ENCODE peak calls at places on chromosomes 1 and 21, in seven cellular contexts. One of them, this sample, is unnamed.

GRCh38 chr1:7879228-7879627 is 26.4 kb upstream of the UTS2 start:
- DNase-seq in A549: no peak
- DNase-seq in fibroblast of the aortic adventitia: no peak
- DNase-seq in OCI-LY7: no peak
- DNase-seq in cardiac fibroblast: no peak
- DNase-seq in tibial artery: no peak
- DNase-seq in heart right ventricle: no peak
- DNase-seq in this sample: no peak

GRCh38 chr21:27466175-27466574 is 499.3 kb upstream of the ADAMTS5 start:
- DNase-seq in A549: no peak
- DNase-seq in fibroblast of the aortic adventitia: no peak
- DNase-seq in OCI-LY7: no peak
- DNase-seq in cardiac fibroblast: peak; percentile 21
- DNase-seq in tibial artery: no peak
- DNase-seq in heart right ventricle: no peak
- DNase-seq in this sample: no peak

GRCh38 chr1:191582169-191582568 is 576.1 kb upstream of the RGS18 start:
- DNase-seq in A549: no peak
- DNase-seq in fibroblast of the aortic adventitia: peak; percentile 8
- DNase-seq in OCI-LY7: peak; percentile 7
- DNase-seq in cardiac fibroblast: no peak
- DNase-seq in tibial artery: no peak
- DNase-seq in heart right ventricle: no peak
- DNase-seq in this sample: no peak

GRCh38 chr1:109769335-109770078 is 5.8 kb upstream of the EPS8L3 start:
- DNase-seq in A549: no peak
- DNase-seq in fibroblast of the aortic adventitia: peak; percentile 48
- DNase-seq in OCI-LY7: no peak
- DNase-seq in cardiac fibroblast: peak; percentile 90
- DNase-seq in tibial artery: no peak
- DNase-seq in heart right ventricle: peak; percentile 0
- DNase-seq in this sample: no peak

GRCh38 chr1:10796029-10796944 is at the start of gene CASZ1:
- DNase-seq in A549: peak; percentile 85
- DNase-seq in fibroblast of the aortic adventitia: peak; percentile 90
- DNase-seq in OCI-LY7: no peak
- DNase-seq in cardiac fibroblast: peak; percentile 88
- DNase-seq in tibial artery: peak; percentile 52
- DNase-seq in heart right ventricle: peak; percentile 79
- DNase-seq in this sample: peak; percentile 87

GRCh38 chr1:158283965-158284364 is 5.8 kb upstream of the CD1C start:
- DNase-seq in A549: no peak
- DNase-seq in fibroblast of the aortic adventitia: no peak
- DNase-seq in OCI-LY7: peak; percentile 28
- DNase-seq in cardiac fibroblast: no peak
- DNase-seq in tibial artery: no peak
- DNase-seq in heart right ventricle: no peak
- DNase-seq in this sample: no peak

GRCh38 chr21:14454642-14455009 is 71.7 kb upstream of the HSPA13 start:
- DNase-seq in A549: no peak
- DNase-seq in fibroblast of the aortic adventitia: no peak
- DNase-seq in OCI-LY7: no peak
- DNase-seq in cardiac fibroblast: no peak
- DNase-seq in tibial artery: no peak
- DNase-seq in heart right ventricle: no peak
- DNase-seq in this sample: no peak

GRCh38 chr1:19715334-19716203 is 50.9 kb downstream of the HTR6 start:
- DNase-seq in A549: peak; percentile 93
- DNase-seq in fibroblast of the aortic adventitia: peak; percentile 96
- DNase-seq in OCI-LY7: peak; percentile 88
- DNase-seq in cardiac fibroblast: peak; percentile 97
- DNase-seq in tibial artery: peak; percentile 92
- DNase-seq in heart right ventricle: peak; percentile 84
- DNase-seq in this sample: peak; percentile 94

GRCh38 chr21:28614816-28615215 is 377.9 kb downstream of the LTN1 start:
- DNase-seq in A549: no peak
- DNase-seq in fibroblast of the aortic adventitia: peak; percentile 17
- DNase-seq in OCI-LY7: no peak
- DNase-seq in cardiac fibroblast: no peak
- DNase-seq in tibial artery: no peak
- DNase-seq in heart right ventricle: no peak
- DNase-seq in this sample: no peak

GRCh38 chr1:244075247-244075722 is 24.2 kb downstream of the ZBTB18 start:
- DNase-seq in A549: no peak
- DNase-seq in fibroblast of the aortic adventitia: no peak
- DNase-seq in OCI-LY7: no peak
- DNase-seq in cardiac fibroblast: no peak
- DNase-seq in tibial artery: no peak
- DNase-seq in heart right ventricle: no peak
- DNase-seq in this sample: no peak
- H3K4me3 ChIP-seq in A549: no peak overlapping the region
- H3K4me3 ChIP-seq in fibroblast of the aortic adventitia: no peak overlapping the region
- H3K4me3 ChIP-seq in OCI-LY7: peak overlapping the region; percentile 6
- H3K4me3 ChIP-seq in cardiac fibroblast: no peak overlapping the region
- H3K4me3 ChIP-seq in tibial artery: no peak overlapping the region
- H3K4me3 ChIP-seq in heart right ventricle: no peak overlapping the region
- H3K4me3 ChIP-seq in this sample: no peak overlapping the region

GRCh38 chr1:26784886-26785285 is 2.9 kb upstream of the PIGV start:
- DNase-seq in A549: no peak
- DNase-seq in fibroblast of the aortic adventitia: peak; percentile 31
- DNase-seq in OCI-LY7: no peak
- DNase-seq in cardiac fibroblast: no peak
- DNase-seq in tibial artery: no peak
- DNase-seq in heart right ventricle: no peak
- DNase-seq in this sample: no peak
- H3K4me3 ChIP-seq in A549: no peak overlapping the region
- H3K4me3 ChIP-seq in fibroblast of the aortic adventitia: no peak overlapping the region
- H3K4me3 ChIP-seq in OCI-LY7: no peak overlapping the region
- H3K4me3 ChIP-seq in cardiac fibroblast: no peak overlapping the region
- H3K4me3 ChIP-seq in tibial artery: no peak overlapping the region
- H3K4me3 ChIP-seq in heart right ventricle: no peak overlapping the region
- H3K4me3 ChIP-seq in this sample: no peak overlapping the region

GRCh38 chr1:177753655-177754054 is 216.2 kb downstream of the SEC16B start:
- DNase-seq in A549: no peak
- DNase-seq in fibroblast of the aortic adventitia: no peak
- DNase-seq in OCI-LY7: no peak
- DNase-seq in cardiac fibroblast: no peak
- DNase-seq in tibial artery: no peak
- DNase-seq in heart right ventricle: no peak
- DNase-seq in this sample: no peak
- H3K4me3 ChIP-seq in A549: no peak overlapping the region
- H3K4me3 ChIP-seq in fibroblast of the aortic adventitia: no peak overlapping the region
- H3K4me3 ChIP-seq in OCI-LY7: no peak overlapping the region
- H3K4me3 ChIP-seq in cardiac fibroblast: no peak overlapping the region
- H3K4me3 ChIP-seq in tibial artery: no peak overlapping the region
- H3K4me3 ChIP-seq in heart right ventricle: no peak overlapping the region
- H3K4me3 ChIP-seq in this sample: no peak overlapping the region

DNA sequence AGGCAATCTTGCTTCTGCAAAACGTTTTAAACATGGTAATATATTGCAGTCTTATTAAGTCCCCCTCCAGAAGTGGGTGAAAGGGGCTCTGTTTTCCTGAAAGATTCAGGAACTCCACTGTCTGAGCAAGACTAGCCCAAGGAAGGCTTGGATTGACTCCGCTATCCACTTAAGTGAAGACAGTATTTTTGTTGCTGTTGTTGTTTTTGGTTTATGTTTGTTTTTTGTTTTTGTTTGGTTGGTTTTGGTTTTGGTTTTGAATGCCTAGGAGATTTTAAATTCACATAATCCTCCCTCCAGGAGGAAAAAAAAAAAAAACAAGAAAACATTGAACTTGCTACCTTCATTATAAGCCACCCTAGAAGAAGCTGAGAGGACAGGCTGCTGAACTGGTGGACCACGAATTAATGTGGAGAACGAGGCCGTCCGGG is 29.1 kb upstream of the NFIA start:
- DNase-seq in A549: no peak
- DNase-seq in fibroblast of the aortic adventitia: peak; percentile 18
- DNase-seq in OCI-LY7: no peak
- DNase-seq in cardiac fibroblast: peak; percentile 12
- DNase-seq in tibial artery: no peak
- DNase-seq in heart right ventricle: no peak
- DNase-seq in this sample: no peak
- H3K4me3 ChIP-seq in A549: peak overlapping the region; percentile 44
- H3K4me3 ChIP-seq in fibroblast of the aortic adventitia: peak overlapping the region; percentile 48
- H3K4me3 ChIP-seq in OCI-LY7: peak overlapping the region; percentile 58
- H3K4me3 ChIP-seq in cardiac fibroblast: peak overlapping the region; percentile 51
- H3K4me3 ChIP-seq in tibial artery: peak overlapping the region; percentile 48
- H3K4me3 ChIP-seq in heart right ventricle: peak overlapping the region; percentile 45
- H3K4me3 ChIP-seq in this sample: peak overlapping the region; percentile 37

GRCh38 chr1:43854473-43854872 is 79.1 kb upstream of the ARTN start:
- DNase-seq in A549: no peak
- DNase-seq in fibroblast of the aortic adventitia: peak; percentile 13
- DNase-seq in OCI-LY7: no peak
- DNase-seq in cardiac fibroblast: peak; percentile 9
- DNase-seq in tibial artery: no peak
- DNase-seq in heart right ventricle: no peak
- DNase-seq in this sample: no peak

GRCh38 chr1:43853161-43853921 is 80.3 kb upstream of the ARTN start:
- DNase-seq in A549: no peak
- DNase-seq in fibroblast of the aortic adventitia: peak; percentile 90
- DNase-seq in OCI-LY7: peak; percentile 45
- DNase-seq in cardiac fibroblast: peak; percentile 83
- DNase-seq in tibial artery: peak; percentile 55
- DNase-seq in heart right ventricle: peak; percentile 64
- DNase-seq in this sample: no peak

GRCh38 chr1:43858324-43858723 is 75.3 kb upstream of the ARTN start:
- DNase-seq in A549: no peak
- DNase-seq in fibroblast of the aortic adventitia: peak; percentile 99
- DNase-seq in OCI-LY7: no peak
- DNase-seq in cardiac fibroblast: peak; percentile 94
- DNase-seq in tibial artery: peak; percentile 57
- DNase-seq in heart right ventricle: peak; percentile 45
- DNase-seq in this sample: peak; percentile 74

GRCh38 chr1:43857163-43857562 is 76.4 kb upstream of the ARTN start:
- DNase-seq in A549: no peak
- DNase-seq in fibroblast of the aortic adventitia: no peak
- DNase-seq in OCI-LY7: no peak
- DNase-seq in cardiac fibroblast: no peak
- DNase-seq in tibial artery: no peak
- DNase-seq in heart right ventricle: no peak
- DNase-seq in this sample: no peak

DNA sequence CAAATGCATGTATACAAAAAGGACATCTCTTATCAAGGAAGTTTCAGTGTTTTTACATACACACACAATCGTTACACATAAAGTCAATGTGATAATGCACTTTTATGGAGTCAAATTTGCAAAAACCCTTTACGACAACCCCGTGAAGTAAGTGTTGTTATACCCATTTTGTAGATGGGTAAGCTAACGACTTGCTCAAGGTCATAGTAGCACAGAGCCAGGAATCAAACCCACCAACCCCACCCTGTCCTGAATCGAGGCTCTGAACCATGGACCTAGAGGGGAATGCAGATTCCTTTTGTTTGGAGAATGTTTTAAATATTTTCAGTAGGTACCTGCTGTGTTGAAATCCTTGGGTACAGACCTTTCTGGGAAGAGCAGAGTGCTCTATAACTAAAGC is 77.4 kb upstream of the ARTN start:
- DNase-seq in A549: no peak
- DNase-seq in fibroblast of the aortic adventitia: no peak
- DNase-seq in OCI-LY7: no peak
- DNase-seq in cardiac fibroblast: no peak
- DNase-seq in tibial artery: no peak
- DNase-seq in heart right ventricle: no peak
- DNase-seq in this sample: no peak
- H3K4me3 ChIP-seq in A549: no peak overlapping the region
- H3K4me3 ChIP-seq in fibroblast of the aortic adventitia: no peak overlapping the region
- H3K4me3 ChIP-seq in OCI-LY7: no peak overlapping the region
- H3K4me3 ChIP-seq in cardiac fibroblast: no peak overlapping the region
- H3K4me3 ChIP-seq in tibial artery: no peak overlapping the region
- H3K4me3 ChIP-seq in heart right ventricle: no peak overlapping the region
- H3K4me3 ChIP-seq in this sample: no peak overlapping the region

GRCh38 chr1:67463298-67463960 is 33.2 kb upstream of the SERBP1 start:
- DNase-seq in A549: no peak
- DNase-seq in fibroblast of the aortic adventitia: no peak
- DNase-seq in OCI-LY7: no peak
- DNase-seq in cardiac fibroblast: no peak
- DNase-seq in tibial artery: no peak
- DNase-seq in heart right ventricle: no peak
- DNase-seq in this sample: no peak

GRCh38 chr1:67460648-67461500 is 30.7 kb upstream of the SERBP1 start:
- DNase-seq in A549: no peak
- DNase-seq in fibroblast of the aortic adventitia: peak; percentile 19
- DNase-seq in OCI-LY7: no peak
- DNase-seq in cardiac fibroblast: no peak
- DNase-seq in tibial artery: peak; percentile 40
- DNase-seq in heart right ventricle: peak; percentile 63
- DNase-seq in this sample: peak; percentile 24

GRCh38 chr1:67458663-67459062 is 28.5 kb upstream of the SERBP1 start:
- DNase-seq in A549: no peak
- DNase-seq in fibroblast of the aortic adventitia: no peak
- DNase-seq in OCI-LY7: no peak
- DNase-seq in cardiac fibroblast: no peak
- DNase-seq in tibial artery: no peak
- DNase-seq in heart right ventricle: no peak
- DNase-seq in this sample: no peak

GRCh38 chr1:67457247-67457646 is 27.0 kb upstream of the SERBP1 start:
- DNase-seq in A549: no peak
- DNase-seq in fibroblast of the aortic adventitia: no peak
- DNase-seq in OCI-LY7: no peak
- DNase-seq in cardiac fibroblast: no peak
- DNase-seq in tibial artery: no peak
- DNase-seq in heart right ventricle: no peak
- DNase-seq in this sample: no peak

GRCh38 chr1:67459068-67459467 is 28.9 kb upstream of the SERBP1 start:
- DNase-seq in A549: no peak
- DNase-seq in fibroblast of the aortic adventitia: no peak
- DNase-seq in OCI-LY7: no peak
- DNase-seq in cardiac fibroblast: no peak
- DNase-seq in tibial artery: no peak
- DNase-seq in heart right ventricle: no peak
- DNase-seq in this sample: no peak
- H3K4me3 ChIP-seq in A549: no peak overlapping the region
- H3K4me3 ChIP-seq in fibroblast of the aortic adventitia: no peak overlapping the region
- H3K4me3 ChIP-seq in OCI-LY7: no peak overlapping the region
- H3K4me3 ChIP-seq in cardiac fibroblast: no peak overlapping the region
- H3K4me3 ChIP-seq in tibial artery: no peak overlapping the region
- H3K4me3 ChIP-seq in heart right ventricle: no peak overlapping the region
- H3K4me3 ChIP-seq in this sample: no peak overlapping the region

This sample was measured in testis.